ENCODE peak calls at places on chromosomes 4 and X, in five cellular contexts. L, W, Q, G and P are unnamed samples.

GRCh38 chr4:141571368-141571767 is 65.0 kb upstream of the IL15 start:
- DNase-seq in L (no peak), W (no peak), Q (no peak), G (no peak), P (no peak)

GRCh38 chr4:188008377-188008776 is 12.8 kb downstream of the ZFP42 start:
- DNase-seq in L (no peak), W (no peak), Q (no peak), G (no peak), P (no peak)

GRCh38 chr4:98614655-98615054 is 43.8 kb downstream of the TSPAN5 start:
- DNase-seq in L (no peak), W (no peak), Q (no peak), G (no peak), P (no peak)

GRCh38 chrX:87728459-87728858 is 210.9 kb downstream of the KLHL4 start:
- DNase-seq in L (no peak), W (no peak), Q (no peak), G (no peak), P (no peak)

GRCh38 chrX:134174859-134175258 is 62.1 kb upstream of the CCDC160 start:
- DNase-seq in L (no peak), W (no peak), Q (no peak), G (no peak), P (no peak)

GRCh38 chrX:130555757-130556156 is 154.0 kb downstream of the RBMX2 start:
- DNase-seq in L (no peak), W (no peak), Q (no peak), G (no peak), P (no peak)

GRCh38 chr4:75051431-75051830 is 118.5 kb downstream of the PARM1 start:
- DNase-seq in L (no peak), W (no peak), Q (no peak), G (no peak), P (no peak)

GRCh38 chr4:60944070-60944469 is 256.1 kb upstream of the ADGRL3 start:
- DNase-seq in L (no peak), W (no peak), Q (no peak), G (no peak), P (no peak)

GRCh38 chrX:135425566-135425965 is 3.8 kb downstream of the SMIM10L2A start:
- DNase-seq in L (no peak), W (no peak), Q (no peak), G (no peak), P (no peak)

GRCh38 chrX:115023139-115023538 is 5.7 kb upstream of the IL13RA2 start:
- DNase-seq in L (no peak), W (no peak), Q (no peak), G (no peak), P (no peak)

GRCh38 chr4:42649870-42650269 is 7.0 kb downstream of the ATP8A1 start:
- DNase-seq in L (no peak), W (no peak), Q (no peak), G (no peak), P (no peak)

GRCh38 chr4:184163813-184164212 is 53.9 kb downstream of the ENPP6 start:
- DNase-seq in L (no peak), W (no peak), Q (no peak), G (peak; percentile 77), P (no peak)

GRCh38 chr4:144666539-144667175 is 20.7 kb downstream of the HHIP start:
- DNase-seq in L (no peak), W (no peak), Q (no peak), G (no peak), P (no peak)

GRCh38 chr4:40199999-40200880 is 3.4 kb downstream of the RHOH start:
- DNase-seq in L (no peak), W (no peak), Q (peak; percentile 68), G (peak; percentile 43), P (no peak)

GRCh38 chrX:55450259-55450658 is 1.7 kb upstream of the MAGEH1 start:
- DNase-seq in L (no peak), W (no peak), Q (no peak), G (no peak), P (no peak)

GRCh38 chr4:54723220-54723619 is 65.5 kb downstream of the KIT start:
- DNase-seq in L (no peak), W (no peak), Q (no peak), G (no peak), P (no peak)

GRCh38 chr4:185109736-185110135 is 33.3 kb upstream of the SLC25A4 start:
- DNase-seq in L (no peak), W (no peak), Q (no peak), G (no peak), P (no peak)

GRCh38 chr4:76951333-76952033 is 1.9 kb downstream of the SEPTIN11 start:
- DNase-seq in L (no peak), W (no peak), Q (no peak), G (no peak), P (no peak)

GRCh38 chr4:186669159-186669720 is 54.4 kb downstream of the FAT1 start:
- DNase-seq in L (no peak), W (no peak), Q (no peak), G (no peak), P (no peak)

GRCh38 chr4:5863461-5864113 is 29.3 kb downstream of the CRMP1 start:
- DNase-seq in L (no peak), W (no peak), Q (no peak), G (no peak), P (no peak)

GRCh38 chrX:130110379-130111219 is at the start of gene ELF4:
- DNase-seq in L (peak; percentile 77), W (peak; percentile 68), Q (peak; percentile 55), G (peak; percentile 66), P (peak; percentile 29)

GRCh38 chr4:76780781-76781697 is 116.9 kb downstream of the SOWAHB start:
- DNase-seq in L (no peak), W (no peak), Q (no peak), G (no peak), P (no peak)

GRCh38 chr4:8480221-8480620 is 39.6 kb downstream of the TRMT44 start:
- DNase-seq in L (no peak), W (no peak), Q (no peak), G (no peak), P (no peak)

GRCh38 chr4:2867758-2868491 is 24.3 kb downstream of the ADD1 start:
- DNase-seq in L (no peak), W (no peak), Q (no peak), G (no peak), P (no peak)

GRCh38 chrX:129697204-129697829 is 41.5 kb upstream of the XPNPEP2 start:
- DNase-seq in L (no peak), W (no peak), Q (no peak), G (no peak), P (no peak)

DNA sequence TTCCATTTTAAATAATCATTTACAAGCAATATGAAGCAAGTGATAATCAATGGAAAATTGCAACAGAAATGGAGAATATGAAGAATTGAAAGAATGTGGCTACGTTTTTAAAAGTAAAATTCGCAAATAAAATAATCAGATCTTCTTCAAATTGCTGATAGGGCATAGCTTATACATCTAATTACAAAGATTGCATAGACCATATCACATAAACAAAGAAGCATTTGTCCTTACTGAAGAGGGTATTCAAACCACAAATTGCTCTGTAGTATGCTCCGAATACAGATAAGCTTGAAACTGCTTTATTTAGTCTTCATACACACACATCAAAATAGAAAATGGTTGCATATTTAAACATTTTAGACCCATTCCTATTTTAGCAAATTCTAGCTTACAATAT is 206.8 kb upstream of the SLIT2 start:
- DNase-seq in L (no peak), W (no peak), Q (no peak), G (no peak), P (no peak)
- H3K9me3 ChIP-seq in L (no peaks in the 10 kb centered on the region), W (no peaks in the 10 kb centered on the region), Q (no peaks in the 10 kb centered on the region), G (no peaks in the 10 kb centered on the region), P (no peaks in the 10 kb centered on the region)

GRCh38 chr4:71862315-71862714 is 78.4 kb upstream of the GC start:
- DNase-seq in L (no peak), W (no peak), Q (no peak), G (no peak), P (no peak)

GRCh38 chr4:71863457-71863856 is 79.6 kb upstream of the GC start:
- DNase-seq in L (no peak), W (no peak), Q (no peak), G (no peak), P (no peak)

GRCh38 chr4:71867598-71867997 is 83.7 kb upstream of the GC start:
- DNase-seq in L (no peak), W (no peak), Q (no peak), G (no peak), P (no peak)

GRCh38 chr4:71864380-71864779 is 80.5 kb upstream of the GC start:
- DNase-seq in L (no peak), W (no peak), Q (no peak), G (no peak), P (no peak)

DNA sequence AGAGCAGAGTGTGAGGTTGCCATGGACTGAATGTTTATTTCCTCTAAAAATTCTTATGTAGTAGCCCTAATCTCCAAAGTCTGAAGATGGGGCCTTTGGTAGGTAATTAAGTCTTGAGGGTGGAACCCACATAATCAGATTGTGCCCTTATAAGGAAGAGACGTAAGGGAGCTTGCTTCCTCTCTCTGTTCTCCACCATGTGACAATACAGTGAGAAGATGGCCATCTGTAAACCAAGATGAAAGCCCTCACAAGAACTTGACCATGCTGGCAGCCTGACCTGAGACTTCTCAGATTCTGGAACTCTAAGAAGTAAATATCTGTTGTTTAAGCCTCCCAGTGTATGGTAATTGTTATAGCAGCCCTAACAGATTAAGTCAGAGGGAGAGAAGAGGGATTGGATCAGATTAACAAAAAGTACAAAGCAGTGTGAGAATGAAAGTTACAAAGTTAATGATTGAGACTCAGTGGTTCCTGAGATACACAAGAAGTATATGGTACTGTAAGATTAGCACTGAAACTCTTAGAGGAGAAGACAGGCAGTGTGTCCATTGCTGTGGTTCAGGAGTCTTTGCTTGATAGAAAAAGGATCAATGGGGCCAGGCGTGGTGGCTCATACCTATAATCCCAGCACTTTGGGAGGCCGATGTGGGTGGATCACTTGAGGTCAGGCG is 82.5 kb upstream of the GC start:
- DNase-seq in L (no peak), W (no peak), Q (no peak), G (no peak), P (no peak)
- H3K9me3 ChIP-seq in L (peaks cover 25% of the 10 kb centered on the region), W (no peaks in the 10 kb centered on the region), Q (no peaks in the 10 kb centered on the region), G (no peaks in the 10 kb centered on the region), P (no peaks in the 10 kb centered on the region)

DNA sequence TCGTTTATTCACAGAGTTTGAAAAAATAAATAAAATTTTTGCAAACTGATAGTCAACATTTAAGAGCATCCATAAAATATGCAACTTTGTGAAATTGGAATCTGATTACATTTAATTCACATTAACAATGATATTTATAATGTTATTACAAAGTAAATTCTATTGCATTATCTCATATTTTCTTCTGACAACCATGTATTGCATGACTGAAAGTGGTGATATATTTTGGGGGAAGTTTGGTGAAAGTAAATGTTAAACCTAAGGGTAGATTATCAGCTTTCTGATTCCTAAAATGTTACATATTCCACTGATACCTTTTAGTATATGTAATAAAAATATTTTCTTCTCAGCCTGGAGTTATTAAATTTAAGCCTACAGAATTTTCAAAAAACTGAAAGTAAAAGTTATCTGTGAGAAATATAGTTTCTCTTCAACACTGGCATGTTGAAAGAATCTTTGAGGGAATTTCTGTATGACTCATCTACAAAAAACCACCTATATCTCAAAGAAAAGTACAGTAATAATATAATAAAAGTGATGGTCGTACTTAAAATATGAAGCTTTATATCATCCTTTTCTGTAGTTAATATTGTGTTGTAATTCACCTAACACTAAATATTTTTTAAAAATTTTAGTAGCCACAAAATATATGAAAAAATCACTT is 1179.6 kb upstream of the PCDH7 start:
- DNase-seq in L (no peak), W (no peak), Q (no peak), G (no peak), P (no peak)
- H3K9me3 ChIP-seq in L (peaks cover 24% of the 10 kb centered on the region), W (no peaks in the 10 kb centered on the region), Q (no peaks in the 10 kb centered on the region), G (no peaks in the 10 kb centered on the region), P (no peaks in the 10 kb centered on the region)

DNA sequence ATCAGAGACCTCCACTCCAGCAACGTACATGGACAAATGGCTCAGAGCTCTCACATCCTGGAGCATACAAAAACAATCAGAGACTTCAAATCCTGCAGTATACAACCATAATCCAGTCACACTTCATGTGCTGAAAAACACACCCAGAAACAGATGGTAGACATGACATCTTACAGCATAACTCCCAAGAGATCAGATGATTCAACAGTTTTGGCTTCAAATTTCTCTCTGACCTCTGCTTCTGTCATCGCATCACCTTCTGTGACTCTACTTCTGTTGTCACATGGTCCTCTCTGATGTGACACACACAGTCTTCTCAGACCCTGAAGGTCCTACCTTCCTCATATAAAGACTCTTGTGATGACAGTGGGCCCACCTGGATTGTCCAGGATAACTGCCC is 18.5 kb downstream of the SUV39H1 start:
- DNase-seq in L (no peak), W (no peak), Q (no peak), G (no peak), P (no peak)
- H3K9me3 ChIP-seq in L (no peaks in the 10 kb centered on the region), W (no peaks in the 10 kb centered on the region), Q (no peaks in the 10 kb centered on the region), G (no peaks in the 10 kb centered on the region), P (no peaks in the 10 kb centered on the region)